ENCODE peak calls at places on chromosomes 6 and 20, in ten cellular contexts. I is posterior cingulate gyrus, T is small intestine, O is fibroblast of lung, J is A172, F is kidney epithelial cell, W is G401, R is IMR-90, L is GM13977, G is uterus. D is an unnamed sample.

GRCh38 chr6:119119989-119120388 is 41.5 kb upstream of the FAM184A start:
- DNase-seq in I (no peak), J (peak), R (peak), T (no peak), F (no peak), O (peak), G (no peak), W (no peak), L (no peak), D (peak)

GRCh38 chr6:30200551-30201281 is 12.5 kb downstream of the TRIM26 start:
- DNase-seq in T (peak), L (peak), J (no peak), O (no peak), W (no peak), F (no peak), G (no peak), R (no peak), I (no peak), D (no peak)

GRCh38 chr6:33205172-33206026 is 944 bp downstream of the HSD17B8 start:
- DNase-seq in O (no peak), W (no peak), J (peak), F (peak), L (peak), I (no peak), T (peak), G (no peak), R (peak), D (peak)

GRCh38 chr20:4781211-4781610 is 59.5 kb downstream of the PRND start:
- DNase-seq in O (no peak), I (no peak), T (no peak), W (no peak), L (no peak), J (no peak), R (no peak), F (no peak), G (no peak), D (no peak)

GRCh38 chr20:3777726-3778629 is 3.3 kb downstream of the SPEF1 start:
- DNase-seq in L (peak), F (no peak), O (peak), W (peak), I (peak), J (no peak), G (peak), T (peak), R (no peak), D (no peak)

GRCh38 chr6:159874475-159874874 is 16.3 kb upstream of the MAS1 start:
- DNase-seq in L (no peak), G (peak), R (peak), T (no peak), J (no peak), W (peak), O (peak), F (no peak), I (peak), D (no peak)

GRCh38 chr6:170459451-170459850 is 93.7 kb downstream of the PSMB1 start:
- DNase-seq in T (peak), O (peak), I (no peak), F (peak), W (no peak), J (peak), G (no peak), L (peak), R (peak), D (peak)

GRCh38 chr6:20403080-20403765 is 1.5 kb downstream of the E2F3 start:
- DNase-seq in J (peak), O (peak), W (peak), G (peak), R (peak), F (peak), I (peak), L (peak), T (peak), D (peak)

GRCh38 chr20:38172344-38172743 is 7.3 kb upstream of the TGM2 start:
- DNase-seq in L (no peak), J (peak), O (no peak), R (peak), T (no peak), G (no peak), F (no peak), I (no peak), W (no peak), D (no peak)

GRCh38 chr6:54700158-54700557 is 146.4 kb upstream of the FAM83B start:
- DNase-seq in W (no peak), R (no peak), O (no peak), T (peak), G (no peak), J (no peak), F (no peak), L (no peak), I (no peak), D (peak)

GRCh38 chr6:167819640-167820039 is 7.1 kb upstream of the AFDN start:
- DNase-seq in G (no peak), F (no peak), T (no peak), W (no peak), I (peak), R (no peak), J (no peak), O (no peak), L (no peak), D (no peak)

GRCh38 chr6:158026054-158026900 is 44.6 kb downstream of the SYNJ2 start:
- DNase-seq in R (peak), J (peak), I (peak), G (peak), F (peak), L (peak), W (peak), O (peak), T (peak), D (peak)

GRCh38 chr6:36755435-36756348 is 58.1 kb downstream of the RAB44 start:
- DNase-seq in T (peak), I (no peak), J (peak), R (peak), W (no peak), G (no peak), L (peak), O (no peak), F (peak), D (peak)

GRCh38 chr6:14728396-14729024 is 517.4 kb upstream of the JARID2 start:
- DNase-seq in R (peak), G (peak), I (no peak), J (peak), W (no peak), T (no peak), L (no peak), F (no peak), O (peak), D (peak)

GRCh38 chr6:161921602-161922400 is 647.9 kb upstream of the AGPAT4 start:
- DNase-seq in T (no peak), L (no peak), F (no peak), G (no peak), I (no peak), W (peak), O (peak), R (no peak), J (no peak), D (peak)

GRCh38 chr20:496126-496696 is 33.9 kb upstream of the TBC1D20 start:
- DNase-seq in O (peak), F (no peak), T (no peak), R (peak), W (no peak), J (no peak), I (no peak), G (no peak), L (no peak), D (peak)

GRCh38 chr20:33537608-33538007 is 47.7 kb downstream of the CBFA2T2 start:
- DNase-seq in F (no peak), I (no peak), T (no peak), O (no peak), G (no peak), R (no peak), W (no peak), J (no peak), L (no peak), D (no peak)

GRCh38 chr6:96702626-96703025 is 134.7 kb downstream of the GPR63 start:
- DNase-seq in L (no peak), T (no peak), R (no peak), J (no peak), W (no peak), I (no peak), G (no peak), F (no peak), O (no peak), D (no peak)

GRCh38 chr20:57193094-57193493 is 73.3 kb downstream of the BMP7 start:
- DNase-seq in T (no peak), L (no peak), G (no peak), O (no peak), I (peak), R (no peak), W (no peak), F (no peak), J (no peak), D (no peak)

GRCh38 chr6:44235269-44235668 is 11.6 kb upstream of the HSP90AB1 start:
- DNase-seq in R (no peak), O (no peak), F (no peak), L (no peak), I (peak), G (no peak), W (no peak), J (no peak), T (no peak), D (no peak)